ENCODE peak calls at places on chromosomes 12 and 14, in four cellular contexts. One of them, this sample, is unnamed.

GRCh38 chr14:96016761-96017160 is 22.4 kb upstream of the C14orf132 start:
- DNase-seq in colonic mucosa: no peak
- DNase-seq in stomach: no peak
- DNase-seq in IMR-90: peak; percentile 12
- DNase-seq in this sample: no peak

GRCh38 chr12:26226629-26227375 is 31.4 kb downstream of the SSPN start:
- DNase-seq in colonic mucosa: no peak
- DNase-seq in stomach: peak; percentile 30
- DNase-seq in IMR-90: no peak
- DNase-seq in this sample: peak; percentile 49

GRCh38 chr12:98057701-98058100 is 457.7 kb upstream of the TMPO start:
- DNase-seq in IMR-90: no peak
- DNase-seq in colonic mucosa: no peak
- DNase-seq in stomach: no peak
- DNase-seq in this sample: no peak

GRCh38 chr14:33796356-33796755 is 154.5 kb downstream of the EGLN3 start:
- DNase-seq in stomach: no peak
- DNase-seq in IMR-90: no peak
- DNase-seq in colonic mucosa: no peak
- DNase-seq in this sample: no peak

GRCh38 chr14:30283822-30284446 is 275.0 kb upstream of the G2E3 start:
- DNase-seq in stomach: no peak
- DNase-seq in colonic mucosa: peak; percentile 51
- DNase-seq in IMR-90: peak; percentile 53
- DNase-seq in this sample: peak; percentile 23

GRCh38 chr14:51479584-51480305 is 172.0 kb upstream of the FRMD6 start:
- DNase-seq in colonic mucosa: peak; percentile 22
- DNase-seq in stomach: no peak
- DNase-seq in IMR-90: peak; percentile 49
- DNase-seq in this sample: no peak

GRCh38 chr12:99157946-99158345 is 489.6 kb upstream of the GARIN6 start:
- DNase-seq in colonic mucosa: no peak
- DNase-seq in stomach: no peak
- DNase-seq in IMR-90: no peak
- DNase-seq in this sample: no peak

GRCh38 chr14:68910540-68910939 is 68.6 kb downstream of the ACTN1 start:
- DNase-seq in colonic mucosa: no peak
- DNase-seq in IMR-90: peak; percentile 41
- DNase-seq in stomach: no peak
- DNase-seq in this sample: no peak

GRCh38 chr12:132422057-132423043 is 67.6 kb upstream of the FBRSL1 start:
- DNase-seq in colonic mucosa: no peak
- DNase-seq in stomach: no peak
- DNase-seq in IMR-90: peak; percentile 42
- DNase-seq in this sample: no peak

GRCh38 chr12:132320767-132321211 is 8.6 kb downstream of the GALNT9 start:
- DNase-seq in stomach: no peak
- DNase-seq in colonic mucosa: no peak
- DNase-seq in IMR-90: no peak
- DNase-seq in this sample: no peak

GRCh38 chr12:106074706-106075392 is 63.9 kb downstream of the NUAK1 start:
- DNase-seq in colonic mucosa: no peak
- DNase-seq in stomach: no peak
- DNase-seq in IMR-90: peak; percentile 66
- DNase-seq in this sample: peak; percentile 3

GRCh38 chr14:23153891-23154796 is 29.3 kb downstream of the SLC7A8 start:
- DNase-seq in colonic mucosa: peak; percentile 87
- DNase-seq in stomach: peak; percentile 97
- DNase-seq in IMR-90: no peak
- DNase-seq in this sample: peak; percentile 85

GRCh38 chr12:10807186-10807585 is at the start of gene TAS2R8:
- DNase-seq in colonic mucosa: no peak
- DNase-seq in IMR-90: no peak
- DNase-seq in stomach: no peak
- DNase-seq in this sample: no peak

GRCh38 chr12:10802587-10802986 is at the start of gene TAS2R7:
- DNase-seq in IMR-90: no peak
- DNase-seq in stomach: no peak
- DNase-seq in colonic mucosa: no peak
- DNase-seq in this sample: no peak

GRCh38 chr12:10801727-10802126 is 700 bp downstream of the TAS2R7 start:
- DNase-seq in stomach: no peak
- DNase-seq in colonic mucosa: no peak
- DNase-seq in IMR-90: no peak
- DNase-seq in this sample: no peak
- H3K27me3 ChIP-seq in stomach: no peaks in the 10 kb centered on the region
- H3K27me3 ChIP-seq in colonic mucosa: no peaks in the 10 kb centered on the region
- H3K27me3 ChIP-seq in IMR-90: no peaks in the 10 kb centered on the region
- H3K27me3 ChIP-seq in this sample: no peaks in the 10 kb centered on the region

DNA sequence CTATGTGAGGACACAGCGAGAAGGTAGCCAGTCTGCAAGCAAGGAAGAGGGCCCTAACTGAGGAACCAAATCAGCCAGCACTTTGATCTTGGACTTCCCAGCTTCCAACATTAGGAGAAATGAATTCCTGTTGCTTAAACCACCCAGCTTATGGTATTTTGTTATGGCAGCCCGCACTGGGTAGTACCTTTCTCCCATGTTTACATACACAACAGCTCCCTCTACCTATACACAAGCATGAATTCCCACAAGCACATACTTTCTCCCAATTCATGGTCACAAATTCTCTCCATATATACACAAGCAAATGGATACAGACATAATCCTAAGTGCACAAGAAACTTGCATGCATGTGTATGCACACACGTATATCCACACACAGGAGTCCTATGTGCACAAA is 7.4 kb downstream of the ITGB7 start:
- DNase-seq in colonic mucosa: no peak
- DNase-seq in stomach: no peak
- DNase-seq in IMR-90: no peak
- DNase-seq in this sample: no peak
- H3K27me3 ChIP-seq in colonic mucosa: no peaks in the 10 kb centered on the region
- H3K27me3 ChIP-seq in stomach: no peaks in the 10 kb centered on the region
- H3K27me3 ChIP-seq in IMR-90: peaks cover 2% of the 10 kb centered on the region
- H3K27me3 ChIP-seq in this sample: no peaks in the 10 kb centered on the region

DNA sequence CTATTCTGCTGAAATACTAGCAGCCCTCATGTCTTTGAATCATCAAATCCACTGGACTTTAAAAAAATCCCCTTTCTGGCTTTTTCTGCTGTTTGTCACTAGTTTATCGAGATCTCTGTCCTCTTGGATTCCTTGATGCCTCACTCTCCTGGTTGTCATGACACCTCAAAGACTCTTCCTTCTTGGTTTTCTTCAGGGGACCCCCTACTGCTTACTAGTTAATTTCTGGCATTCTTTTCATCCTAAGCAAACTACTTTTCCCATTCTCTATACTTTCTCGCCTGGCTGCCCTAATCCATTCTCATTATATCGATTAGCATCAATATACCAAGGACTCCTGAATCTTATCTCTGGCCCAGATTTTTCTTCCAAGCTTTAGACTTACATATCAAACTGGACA is 98.6 kb downstream of the NEDD1 start:
- DNase-seq in IMR-90: no peak
- DNase-seq in colonic mucosa: no peak
- DNase-seq in stomach: no peak
- DNase-seq in this sample: no peak
- H3K27me3 ChIP-seq in IMR-90: no peaks in the 10 kb centered on the region
- H3K27me3 ChIP-seq in colonic mucosa: no peaks in the 10 kb centered on the region
- H3K27me3 ChIP-seq in stomach: no peaks in the 10 kb centered on the region
- H3K27me3 ChIP-seq in this sample: no peaks in the 10 kb centered on the region

DNA sequence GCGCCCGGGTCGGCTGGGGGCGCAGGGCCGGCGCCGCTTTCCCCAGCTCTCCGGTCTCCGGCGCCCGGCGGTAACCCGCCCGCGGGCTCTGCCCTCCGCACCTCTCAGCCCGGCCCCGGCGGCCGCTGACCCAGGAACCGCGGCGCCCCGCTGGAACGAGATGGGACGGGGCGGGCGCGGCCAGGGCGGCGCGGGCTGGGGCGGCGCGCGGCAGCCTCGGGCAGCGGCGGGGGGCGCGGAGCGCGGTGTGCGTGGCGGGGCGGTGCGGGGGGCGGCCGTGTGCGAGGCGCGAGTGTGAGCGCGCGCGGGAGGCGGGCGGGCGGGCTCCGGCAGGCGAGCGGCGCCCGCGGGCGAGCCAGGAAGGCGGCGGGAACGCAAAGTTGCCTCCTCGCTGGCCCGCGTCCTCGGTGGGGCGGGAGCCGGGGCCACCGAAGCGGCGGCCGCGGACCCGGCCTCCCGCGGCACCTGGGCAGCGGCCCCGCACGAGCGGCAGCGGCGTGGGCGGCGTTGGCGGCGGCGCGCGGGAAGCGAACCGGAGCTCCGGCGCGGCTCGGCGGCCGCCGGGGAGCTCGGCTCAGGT is 671 bp upstream of the DIO3 start:
- DNase-seq in colonic mucosa: no peak
- DNase-seq in stomach: no peak
- DNase-seq in IMR-90: no peak
- DNase-seq in this sample: no peak
- H3K27me3 ChIP-seq in colonic mucosa: peaks cover 56% of the 10 kb centered on the region
- H3K27me3 ChIP-seq in stomach: peaks cover 71% of the 10 kb centered on the region
- H3K27me3 ChIP-seq in IMR-90: peaks cover 69% of the 10 kb centered on the region
- H3K27me3 ChIP-seq in this sample: peaks cover 55% of the 10 kb centered on the region

GRCh38 chr12:5944688-5945070 is 380 bp downstream of the ANO2 start:
- DNase-seq in IMR-90: no peak
- DNase-seq in stomach: no peak
- DNase-seq in colonic mucosa: no peak
- DNase-seq in this sample: no peak
- H3K27me3 ChIP-seq in IMR-90: peaks cover 48% of the 10 kb centered on the region
- H3K27me3 ChIP-seq in stomach: peaks cover 47% of the 10 kb centered on the region
- H3K27me3 ChIP-seq in colonic mucosa: peaks cover 27% of the 10 kb centered on the region
- H3K27me3 ChIP-seq in this sample: peaks cover 13% of the 10 kb centered on the region

GRCh38 chr14:57136669-57137068 is 132.0 kb downstream of the EXOC5 start:
- DNase-seq in colonic mucosa: no peak
- DNase-seq in IMR-90: no peak
- DNase-seq in stomach: no peak
- DNase-seq in this sample: no peak

GRCh38 chr14:57139173-57139572 is 129.5 kb downstream of the EXOC5 start:
- DNase-seq in colonic mucosa: no peak
- DNase-seq in IMR-90: no peak
- DNase-seq in stomach: no peak
- DNase-seq in this sample: no peak
- H3K27me3 ChIP-seq in colonic mucosa: no peaks in the 10 kb centered on the region
- H3K27me3 ChIP-seq in IMR-90: no peaks in the 10 kb centered on the region
- H3K27me3 ChIP-seq in stomach: no peaks in the 10 kb centered on the region
- H3K27me3 ChIP-seq in this sample: no peaks in the 10 kb centered on the region

DNA sequence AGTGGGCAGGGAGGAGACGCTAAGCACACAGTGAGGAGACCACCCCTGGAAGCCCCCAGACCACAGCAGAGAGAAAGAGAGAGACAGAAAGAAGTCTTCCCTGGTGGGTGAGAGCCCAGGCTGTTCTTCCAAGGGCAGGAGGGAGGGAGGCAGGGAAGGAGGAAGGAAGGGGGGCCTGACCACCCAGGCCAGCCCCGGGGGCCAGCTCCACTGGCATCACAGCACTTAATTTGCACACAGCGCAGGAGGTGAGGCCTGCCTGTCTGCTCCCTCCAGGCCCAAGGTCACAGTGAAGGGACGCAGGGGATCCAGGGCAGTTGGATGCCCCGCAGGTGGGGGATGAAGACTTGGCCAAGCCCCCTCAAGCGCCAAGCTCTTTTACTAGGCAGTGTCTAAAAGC is 141.9 kb upstream of the C14orf180 start:
- DNase-seq in stomach: no peak
- DNase-seq in colonic mucosa: no peak
- DNase-seq in IMR-90: no peak
- DNase-seq in this sample: no peak
- H3K27me3 ChIP-seq in stomach: no peaks in the 10 kb centered on the region
- H3K27me3 ChIP-seq in colonic mucosa: no peaks in the 10 kb centered on the region
- H3K27me3 ChIP-seq in IMR-90: no peaks in the 10 kb centered on the region
- H3K27me3 ChIP-seq in this sample: no peaks in the 10 kb centered on the region